ENCODE peak calls at places on chromosomes 5 and 9, in six cellular contexts. Z, Y, C, N, W and V are unnamed samples.

GRCh38 chr5:90529234-90529938 is at the start of gene LYSMD3:
- DNase-seq in Z (peak), Y (peak), C (peak), N (peak), W (peak), V (peak)

GRCh38 chr5:31573494-31573893 is 41.4 kb downstream of the C5orf22 start:
- DNase-seq in Z (no peak), Y (no peak), C (no peak), N (no peak), W (no peak), V (no peak)

GRCh38 chr9:34163439-34163838 is 15.4 kb upstream of the UBAP1 start:
- DNase-seq in Z (peak), Y (peak), C (no peak), N (peak), W (no peak), V (peak)

GRCh38 chr5:170306381-170306790 is 8.8 kb upstream of the LCP2 start:
- DNase-seq in Z (peak), Y (peak), C (no peak), N (no peak), W (peak), V (peak)

GRCh38 chr5:109580225-109580624 is 109.5 kb upstream of the MAN2A1 start:
- DNase-seq in Z (no peak), Y (no peak), C (no peak), N (no peak), W (no peak), V (no peak)

GRCh38 chr9:133962341-133962740 is 29.8 kb downstream of the VAV2 start:
- DNase-seq in Z (no peak), Y (no peak), C (no peak), N (no peak), W (no peak), V (no peak)

GRCh38 chr9:109317979-109318671 is 2.7 kb downstream of the EPB41L4B start:
- DNase-seq in Z (no peak), Y (no peak), C (peak), N (no peak), W (no peak), V (peak)

GRCh38 chr5:50440651-50441478 is at the start of gene EMB:
- DNase-seq in Z (peak), Y (peak), C (peak), N (peak), W (no peak), V (peak)

GRCh38 chr9:13816837-13817236 is 497.1 kb downstream of the NFIB start:
- DNase-seq in Z (no peak), Y (no peak), C (no peak), N (no peak), W (no peak), V (peak)

GRCh38 chr5:149133795-149134777 is 7.2 kb upstream of the ABLIM3 start:
- DNase-seq in Z (peak), Y (peak), C (no peak), N (no peak), W (peak), V (peak)

GRCh38 chr9:124869466-124869985 is 7.6 kb downstream of the ARPC5L start:
- DNase-seq in Z (no peak), Y (no peak), C (no peak), N (no peak), W (no peak), V (peak)

GRCh38 chr5:41412496-41412895 is 97.9 kb downstream of the PLCXD3 start:
- DNase-seq in Z (no peak), Y (no peak), C (no peak), N (no peak), W (no peak), V (no peak)

GRCh38 chr5:425714-426113 is 17.3 kb upstream of the EXOC3 start:
- DNase-seq in Z (no peak), Y (peak), C (no peak), N (no peak), W (no peak), V (no peak)

GRCh38 chr9:17519761-17520160 is 59.1 kb upstream of the SH3GL2 start:
- DNase-seq in Z (no peak), Y (no peak), C (no peak), N (no peak), W (no peak), V (no peak)

GRCh38 chr9:128552744-128553221 is 396 bp downstream of the SPTAN1 start:
- DNase-seq in Z (peak), Y (peak), C (peak), N (peak), W (no peak), V (peak)

GRCh38 chr5:130666462-130666861 is 498.6 kb downstream of the HINT1 start:
- DNase-seq in Z (no peak), Y (no peak), C (no peak), N (no peak), W (no peak), V (no peak)

GRCh38 chr5:69493235-69493925 is 790 bp downstream of the OCLN start:
- DNase-seq in Z (no peak), Y (peak), C (peak), N (peak), W (no peak), V (peak)

GRCh38 chr5:74231697-74232096 is 408.8 kb downstream of the ENC1 start:
- DNase-seq in Z (no peak), Y (no peak), C (no peak), N (no peak), W (no peak), V (no peak)

GRCh38 chr5:38433160-38433861 is 123.1 kb downstream of the LIFR start:
- DNase-seq in Z (peak), Y (no peak), C (no peak), N (no peak), W (no peak), V (no peak)

GRCh38 chr5:170937072-170937471 is 75.3 kb downstream of the RANBP17 start:
- DNase-seq in Z (no peak), Y (no peak), C (no peak), N (no peak), W (no peak), V (no peak)

GRCh38 chr9:3475300-3476020 is 50.3 kb downstream of the RFX3 start:
- DNase-seq in Z (no peak), Y (no peak), C (no peak), N (no peak), W (no peak), V (no peak)
- TF ChIP-seq CTCF in Z (no peak), Y (no peak), C (no peak), N (no peak), W (no peak), V (no peak)

GRCh38 chr9:132575005-132575609 is 7.3 kb upstream of the BARHL1 start:
- DNase-seq in Z (peak), Y (peak), C (peak), N (peak), W (no peak), V (peak)
- TF ChIP-seq CTCF in Z (peak), Y (peak), C (peak), N (peak), W (no peak), V (peak)

GRCh38 chr5:154418344-154418820 is 27.4 kb upstream of the SAP30L start:
- DNase-seq in Z (peak), Y (no peak), C (peak), N (no peak), W (no peak), V (no peak)

GRCh38 chr5:154419236-154419635 is 26.6 kb upstream of the SAP30L start:
- DNase-seq in Z (no peak), Y (no peak), C (no peak), N (no peak), W (no peak), V (no peak)

GRCh38 chr5:154422298-154422697 is 23.5 kb upstream of the SAP30L start:
- DNase-seq in Z (no peak), Y (no peak), C (no peak), N (no peak), W (no peak), V (no peak)

GRCh38 chr5:154421868-154422267 is 23.9 kb upstream of the SAP30L start:
- DNase-seq in Z (no peak), Y (peak), C (peak), N (no peak), W (no peak), V (no peak)
- TF ChIP-seq CTCF in Z (peak), Y (peak), C (peak), N (peak), W (peak), V (no peak)

DNA sequence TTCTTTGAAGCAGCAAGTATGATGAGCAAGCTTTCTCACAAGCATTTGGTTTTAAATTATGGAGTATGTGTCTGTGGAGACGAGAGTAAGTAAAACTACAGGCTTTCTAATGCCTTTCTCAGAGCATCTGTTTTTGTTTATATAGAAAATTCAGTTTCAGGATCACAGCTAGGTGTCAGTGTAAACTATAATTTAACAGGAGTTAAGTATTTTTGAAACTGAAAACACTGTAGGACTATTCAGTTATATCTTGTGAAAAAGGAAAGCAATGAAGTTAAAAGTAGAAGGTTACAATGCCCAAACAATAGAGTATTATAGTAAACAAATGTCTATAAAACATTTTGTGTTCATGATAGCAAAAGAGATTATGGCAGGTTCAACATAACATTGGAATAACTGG is 88.6 kb downstream of the JAK2 start:
- DNase-seq in Z (no peak), Y (no peak), C (no peak), N (no peak), W (no peak), V (no peak)
- TF ChIP-seq CTCF in Z (no peak), Y (peak), C (no peak), N (no peak), W (no peak), V (no peak)

GRCh38 chr9:135671591-135672041 is 8.5 kb downstream of the LCN9 start:
- DNase-seq in Z (no peak), Y (no peak), C (peak), N (peak), W (no peak), V (no peak)

GRCh38 chr9:135669616-135670285 is 6.6 kb downstream of the LCN9 start:
- DNase-seq in Z (no peak), Y (no peak), C (no peak), N (peak), W (no peak), V (no peak)

GRCh38 chr9:135673941-135674340 is 10.8 kb downstream of the LCN9 start:
- DNase-seq in Z (no peak), Y (no peak), C (no peak), N (no peak), W (no peak), V (no peak)

GRCh38 chr9:135674977-135675376 is 11.9 kb downstream of the LCN9 start:
- DNase-seq in Z (no peak), Y (no peak), C (no peak), N (no peak), W (no peak), V (no peak)

GRCh38 chr9:135670721-135671590 is 7.8 kb downstream of the LCN9 start:
- DNase-seq in Z (no peak), Y (no peak), C (no peak), N (peak), W (no peak), V (no peak)
- TF ChIP-seq CTCF in Z (no peak), Y (no peak), C (no peak), N (no peak), W (no peak), V (no peak)

DNA sequence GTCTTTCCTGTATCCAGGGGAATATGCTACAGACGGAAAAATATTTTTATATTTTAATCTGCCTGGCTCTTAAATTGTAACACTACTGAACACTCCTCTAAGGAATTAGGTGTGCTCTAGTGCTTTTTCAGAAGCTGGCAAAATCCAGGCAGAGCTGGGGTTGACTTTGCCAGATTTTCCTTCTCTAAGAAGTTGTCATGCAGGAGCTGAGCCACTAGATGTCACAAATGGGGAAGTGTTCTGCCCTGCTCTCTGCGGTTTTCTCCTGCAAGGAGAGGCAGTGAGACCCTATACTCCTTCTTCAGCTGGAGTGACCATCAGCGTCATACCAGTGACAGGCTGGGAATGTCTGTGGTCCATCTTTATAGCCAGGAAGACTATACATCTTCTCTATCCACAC is 112.5 kb downstream of the HAPLN1 start:
- DNase-seq in Z (peak), Y (peak), C (peak), N (no peak), W (no peak), V (peak)
- TF ChIP-seq CTCF in Z (peak), Y (peak), C (peak), N (peak), W (peak), V (peak)

DNA sequence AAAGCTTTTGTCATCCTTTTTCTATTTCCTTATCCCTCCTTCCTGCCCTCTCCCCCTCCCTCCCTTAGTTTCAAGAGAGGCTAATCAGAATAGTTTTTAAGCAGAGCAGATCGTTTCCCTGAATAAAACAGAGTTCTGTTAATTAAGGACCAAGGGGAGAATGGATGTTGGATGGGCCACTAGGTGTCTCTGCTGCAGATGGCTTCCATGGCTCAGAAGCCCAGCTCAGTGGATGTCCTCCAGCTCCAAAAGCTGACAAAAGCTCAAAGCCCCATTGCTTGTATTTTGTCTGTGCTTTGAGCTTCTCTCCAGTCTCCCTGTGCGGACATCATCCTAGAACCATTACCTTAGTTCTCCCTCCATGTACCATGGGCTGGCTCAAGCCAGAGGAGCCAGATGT is 21.0 kb upstream of the NPR3 start:
- DNase-seq in Z (no peak), Y (no peak), C (peak), N (no peak), W (no peak), V (no peak)
- TF ChIP-seq CTCF in Z (peak), Y (peak), C (peak), N (no peak), W (no peak), V (no peak)

GRCh38 chr5:132476853-132477729 is 13.5 kb downstream of the IRF1 start:
- DNase-seq in Z (no peak), Y (no peak), C (peak), N (peak), W (no peak), V (no peak)
- TF ChIP-seq CTCF in Z (no peak), Y (no peak), C (peak), N (no peak), W (no peak), V (no peak)

GRCh38 chr9:129759329-129759728 is 6.5 kb upstream of the PTGES start:
- DNase-seq in Z (no peak), Y (no peak), C (no peak), N (no peak), W (no peak), V (no peak)

GRCh38 chr9:129755151-129755550 is 2.3 kb upstream of the PTGES start:
- DNase-seq in Z (no peak), Y (no peak), C (no peak), N (no peak), W (no peak), V (no peak)

GRCh38 chr9:129759804-129760502 is 7.1 kb upstream of the PTGES start:
- DNase-seq in Z (no peak), Y (no peak), C (no peak), N (no peak), W (no peak), V (no peak)

GRCh38 chr9:129756191-129756590 is 3.3 kb upstream of the PTGES start:
- DNase-seq in Z (no peak), Y (no peak), C (no peak), N (no peak), W (no peak), V (no peak)

GRCh38 chr9:129757045-129757444 is 4.2 kb upstream of the PTGES start:
- DNase-seq in Z (no peak), Y (no peak), C (peak), N (no peak), W (no peak), V (no peak)
- TF ChIP-seq CTCF in Z (no peak), Y (no peak), C (no peak), N (no peak), W (no peak), V (no peak)